ENCODE peak calls at places on chromosomes 7 and 10, in four cellular contexts. B is cardiac fibroblast, R is GM12865, L is cardiac muscle cell. Q is an unnamed sample.

GRCh38 chr10:110977662-110978061 is 58.3 kb downstream of the SHOC2 start:
- DNase-seq in B (no peak), R (no peak), L (peak; percentile 37), Q (no peak)

GRCh38 chr7:65216469-65216868 is 157.2 kb upstream of the ZNF92 start:
- DNase-seq in B (peak; percentile 51), R (peak; percentile 76), L (peak; percentile 41), Q (peak; percentile 40)

GRCh38 chr10:124300224-124300623 is 118.5 kb downstream of the OAT start:
- DNase-seq in B (no peak), R (no peak), L (no peak), Q (no peak)

GRCh38 chr10:86888585-86889381 is 68.6 kb downstream of the MMRN2 start:
- DNase-seq in B (peak; percentile 74), R (peak; percentile 86), L (peak; percentile 36), Q (peak; percentile 94)

GRCh38 chr7:50358306-50358705 is 53.8 kb downstream of the IKZF1 start:
- DNase-seq in B (no peak), R (no peak), L (no peak), Q (no peak)

GRCh38 chr10:114374141-114374791 is 30.0 kb downstream of the AFAP1L2 start:
- DNase-seq in B (no peak), R (no peak), L (peak; percentile 70), Q (no peak)

GRCh38 chr10:32155075-32155516 is 98.9 kb upstream of the KIF5B start:
- DNase-seq in B (peak; percentile 81), R (no peak), L (peak; percentile 84), Q (no peak)

GRCh38 chr10:124221356-124222297 is 128.2 kb upstream of the CHST15 start:
- DNase-seq in B (no peak), R (peak; percentile 88), L (peak; percentile 59), Q (no peak)

GRCh38 chr10:72250666-72251065 is 23.1 kb upstream of the DDIT4 start:
- DNase-seq in B (peak; percentile 82), R (no peak), L (peak; percentile 90), Q (no peak)

GRCh38 chr10:112988839-112989406 is 38.9 kb downstream of the TCF7L2 start:
- DNase-seq in B (no peak), R (peak; percentile 29), L (no peak), Q (no peak)

GRCh38 chr7:70694357-70694908 is 437.5 kb upstream of the GALNT17 start:
- DNase-seq in B (peak; percentile 35), R (peak; percentile 69), L (peak; percentile 47), Q (peak; percentile 56)

GRCh38 chr7:68688416-68689086 is 909.7 kb upstream of the AUTS2 start:
- DNase-seq in B (no peak), R (no peak), L (no peak), Q (peak; percentile 18)

GRCh38 chr7:158320328-158320727 is 267.3 kb downstream of the PTPRN2 start:
- DNase-seq in B (no peak), R (no peak), L (no peak), Q (no peak)

GRCh38 chr10:74044419-74044818 is 46.5 kb downstream of the VCL start:
- DNase-seq in B (no peak), R (no peak), L (no peak), Q (no peak)

GRCh38 chr10:49527061-49527460 is 11.9 kb downstream of the ERCC6 start:
- DNase-seq in B (no peak), R (no peak), L (no peak), Q (no peak)

GRCh38 chr7:90834771-90835170 is 238.7 kb downstream of the CDK14 start:
- DNase-seq in B (no peak), R (no peak), L (no peak), Q (no peak)

GRCh38 chr7:18771834-18772566 is 276.5 kb downstream of the HDAC9 start:
- DNase-seq in B (peak; percentile 45), R (no peak), L (no peak), Q (no peak)

GRCh38 chr10:69662173-69662685 is 32.2 kb downstream of the FAM241B start:
- DNase-seq in B (no peak), R (no peak), L (no peak), Q (no peak)

GRCh38 chr7:102889836-102890235 is 23.0 kb upstream of the LRRC17 start:
- DNase-seq in B (no peak), R (no peak), L (peak; percentile 36), Q (no peak)

GRCh38 chr10:12728569-12728968 is 272.9 kb downstream of the CCDC3 start:
- DNase-seq in B (no peak), R (no peak), L (peak; percentile 15), Q (no peak)

GRCh38 chr7:112554591-112554990 is 73.8 kb downstream of the LSMEM1 start:
- DNase-seq in B (peak; percentile 5), R (no peak), L (no peak), Q (no peak)

GRCh38 chr7:141915565-141915964 is 634 bp upstream of the OR9A4 start:
- DNase-seq in B (peak; percentile 12), R (no peak), L (no peak), Q (no peak)

GRCh38 chr7:151790095-151790825 is 86.7 kb downstream of the PRKAG2 start:
- DNase-seq in B (no peak), R (no peak), L (no peak), Q (no peak)

GRCh38 chr7:98808751-98809460 is 60.9 kb downstream of the TMEM130 start:
- DNase-seq in B (no peak), R (no peak), L (no peak), Q (no peak)

GRCh38 chr10:86661161-86662025 is 6.9 kb upstream of the LDB3 start:
- DNase-seq in B (no peak), R (no peak), L (peak; percentile 70), Q (no peak)

GRCh38 chr7:129831424-129832058 is 121.2 kb downstream of the UBE2H start:
- DNase-seq in B (peak; percentile 95), R (no peak), L (peak; percentile 83), Q (peak; percentile 81)

GRCh38 chr10:123287594-123288247 is 133.5 kb downstream of the BUB3 start:
- DNase-seq in B (peak; percentile 59), R (peak; percentile 29), L (peak; percentile 14), Q (no peak)

GRCh38 chr7:132234751-132235150 is 341.5 kb downstream of the PLXNA4 start:
- DNase-seq in B (no peak), R (no peak), L (peak; percentile 82), Q (no peak)

GRCh38 chr7:127347567-127348246 is 44.8 kb downstream of the ZNF800 start:
- DNase-seq in B (peak; percentile 63), R (peak; percentile 76), L (peak; percentile 74), Q (peak; percentile 86)

GRCh38 chr7:113936982-113937381 is 18.2 kb upstream of the PPP1R3A start:
- DNase-seq in B (no peak), R (no peak), L (no peak), Q (no peak)

GRCh38 chr7:596819-597182 is 77.2 kb upstream of the PDGFA start:
- DNase-seq in B (no peak), R (no peak), L (no peak), Q (no peak)

GRCh38 chr10:119131512-119132240 is 27.8 kb downstream of the DENND10 start:
- DNase-seq in B (peak; percentile 69), R (peak; percentile 70), L (peak; percentile 76), Q (peak; percentile 54)
- H3K4me3 ChIP-seq in B (no peak overlapping the region), R (peak overlapping the region; percentile 37), L (no peak overlapping the region), Q (peak overlapping the region; percentile 23)

DNA sequence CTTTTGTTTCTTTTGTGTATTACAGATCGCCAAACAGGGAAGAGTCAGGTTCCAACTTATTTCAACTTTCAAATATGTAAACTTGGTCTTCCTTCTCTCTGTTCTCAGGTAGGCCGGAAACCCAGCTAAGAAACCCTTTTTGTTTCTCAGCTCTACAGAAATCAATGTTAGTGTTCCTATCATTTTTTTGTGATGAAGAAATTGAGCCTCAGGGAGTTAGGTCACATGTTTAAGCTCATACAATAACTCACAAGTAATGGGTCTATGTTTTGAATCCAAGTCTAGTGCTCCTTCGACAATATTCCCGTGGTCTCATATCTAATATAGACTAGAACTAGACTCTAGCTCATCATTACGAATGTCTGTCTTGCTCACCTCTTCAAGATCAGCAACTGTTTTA is 22.3 kb downstream of the DENND2A start:
- DNase-seq in B (no peak), R (no peak), L (no peak), Q (no peak)
- H3K4me3 ChIP-seq in B (no peak overlapping the region), R (no peak overlapping the region), L (no peak overlapping the region), Q (no peak overlapping the region)

GRCh38 chr10:96268341-96268909 is 2.9 kb downstream of the BLNK start:
- DNase-seq in B (no peak), R (peak; percentile 37), L (no peak), Q (no peak)
- H3K4me3 ChIP-seq in B (no peak overlapping the region), R (peak overlapping the region; percentile 81), L (no peak overlapping the region), Q (no peak overlapping the region)

GRCh38 chr7:6057316-6058128 is 26.3 kb downstream of the ANKRD61 start:
- DNase-seq in B (peak; percentile 13), R (peak; percentile 10), L (peak; percentile 8), Q (no peak)
- H3K4me3 ChIP-seq in B (peak overlapping the region; percentile 85), R (peak overlapping the region; percentile 83), L (peak overlapping the region; percentile 37), Q (peak overlapping the region; percentile 89)

GRCh38 chr10:77524300-77524711 is 113.3 kb downstream of the KCNMA1 start:
- DNase-seq in B (peak; percentile 85), R (no peak), L (peak; percentile 73), Q (no peak)
- H3K4me3 ChIP-seq in B (no peak overlapping the region), R (no peak overlapping the region), L (no peak overlapping the region), Q (no peak overlapping the region)

GRCh38 chr10:33252794-33253203 is 81.7 kb downstream of the NRP1 start:
- DNase-seq in B (peak; percentile 89), R (no peak), L (peak; percentile 75), Q (no peak)
- H3K4me3 ChIP-seq in B (no peak overlapping the region), R (no peak overlapping the region), L (no peak overlapping the region), Q (no peak overlapping the region)

GRCh38 chr10:100739516-100740368 is 5.6 kb upstream of the PAX2 start:
- DNase-seq in B (no peak), R (no peak), L (no peak), Q (no peak)
- H3K4me3 ChIP-seq in B (no peak overlapping the region), R (no peak overlapping the region), L (no peak overlapping the region), Q (no peak overlapping the region)

DNA sequence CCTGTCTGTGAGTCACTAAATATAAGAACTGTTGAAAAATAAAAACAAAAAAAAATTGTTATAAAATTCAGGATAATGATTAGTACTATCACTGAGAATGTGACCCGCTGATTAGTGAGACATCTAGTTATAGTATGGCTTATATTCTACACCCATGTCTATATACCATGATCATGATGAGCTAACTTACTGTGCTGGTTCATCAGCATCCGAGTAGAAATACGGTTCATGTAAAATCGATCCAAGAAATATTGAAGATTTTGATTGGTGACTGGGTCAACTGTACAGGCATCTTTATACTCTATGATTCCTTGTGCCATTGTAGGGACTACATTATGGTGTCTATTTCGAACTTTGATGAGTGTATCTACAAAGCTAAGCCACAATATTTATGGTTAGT is 3.7 kb downstream of the PDK4 start:
- DNase-seq in B (no peak), R (no peak), L (no peak), Q (no peak)
- H3K4me3 ChIP-seq in B (no peak overlapping the region), R (no peak overlapping the region), L (no peak overlapping the region), Q (no peak overlapping the region)

GRCh38 chr7:105837765-105838241 is 38.6 kb downstream of the ATXN7L1 start:
- DNase-seq in B (no peak), R (no peak), L (no peak), Q (no peak)
- H3K4me3 ChIP-seq in B (no peak overlapping the region), R (no peak overlapping the region), L (no peak overlapping the region), Q (no peak overlapping the region)

Q was measured in A673.